ENCODE peak calls at places on chromosomes 3 and 15, in eight cellular contexts. A is endothelial cell of umbilical vein, Z is HCT116, E is HepG2, F is SK-N-SH, C is A549, T is H1, N is K562. I is an unnamed sample.

GRCh38 chr15:71437404-71437803 is 322.1 kb downstream of the THSD4 start:
- DNase-seq in Z (no peak), C (no peak), E (no peak), N (no peak), F (no peak), A (no peak), T (no peak), I (no peak)

GRCh38 chr3:186124618-186125017 is 15.7 kb upstream of the ETV5 start:
- DNase-seq in F (no peak), E (no peak), T (no peak), N (no peak), A (no peak), C (no peak), Z (no peak), I (no peak)

GRCh38 chr3:195356151-195357086 is 85.5 kb upstream of the XXYLT1 start:
- DNase-seq in A (no peak), E (no peak), Z (no peak), N (no peak), F (no peak), T (no peak), C (no peak), I (no peak)

GRCh38 chr3:59446775-59447465 is 397.1 kb upstream of the CFAP20DC start:
- DNase-seq in T (no peak), F (no peak), C (no peak), A (no peak), N (no peak), E (no peak), Z (no peak), I (no peak)

GRCh38 chr3:40672861-40673260 is 148.1 kb downstream of the ZNF621 start:
- DNase-seq in A (no peak), T (no peak), Z (no peak), N (no peak), E (no peak), F (no peak), C (no peak), I (no peak)

GRCh38 chr3:13025090-13025489 is 48.1 kb downstream of the IQSEC1 start:
- DNase-seq in N (no peak), F (no peak), A (no peak), E (peak), T (no peak), Z (peak), C (peak), I (peak)

GRCh38 chr3:23856286-23856685 is 50.5 kb downstream of the UBE2E1 start:
- DNase-seq in A (no peak), T (no peak), N (no peak), E (no peak), Z (no peak), F (no peak), C (no peak), I (no peak)

GRCh38 chr3:184785856-184786255 is 26.1 kb upstream of the VPS8 start:
- DNase-seq in N (no peak), C (no peak), F (peak), Z (no peak), A (no peak), E (no peak), T (no peak), I (peak)

GRCh38 chr3:100865442-100865841 is 127.8 kb downstream of the ABI3BP start:
- DNase-seq in C (no peak), N (no peak), T (no peak), Z (no peak), A (peak), F (no peak), E (no peak), I (no peak)

GRCh38 chr15:76682259-76682658 is 222.9 kb downstream of the SCAPER start:
- DNase-seq in E (no peak), N (no peak), C (no peak), T (no peak), Z (no peak), A (no peak), F (no peak), I (no peak)

GRCh38 chr15:40914486-40914885 is 14.7 kb upstream of the DLL4 start:
- DNase-seq in C (no peak), E (no peak), Z (no peak), F (no peak), A (no peak), N (no peak), T (no peak), I (no peak)

GRCh38 chr15:89121414-89121813 is 33.2 kb downstream of the ABHD2 start:
- DNase-seq in N (no peak), A (no peak), T (no peak), F (no peak), C (no peak), E (peak), Z (no peak), I (no peak)

GRCh38 chr3:141105828-141106628 is 54.9 kb downstream of the SPSB4 start:
- DNase-seq in Z (peak), C (peak), N (peak), T (no peak), A (peak), E (peak), F (peak), I (peak)
- TF ChIP-seq MAX in Z (no peak), C (no peak), N (no peak), T (peak), A (no peak), E (no peak), F (no peak), I (peak)

GRCh38 chr3:157240413-157240812 is 80.5 kb upstream of the CCNL1 start:
- DNase-seq in A (no peak), E (no peak), C (no peak), N (no peak), F (no peak), T (no peak), Z (no peak), I (no peak)
- H3K4me3 ChIP-seq in A (no peak), E (no peak), C (no peak), N (no peak), F (no peak), T (no peak), Z (no peak), I (no peak)

GRCh38 chr3:48155122-48155521 is 33.1 kb downstream of the CDC25A start:
- DNase-seq in C (peak), T (no peak), N (no peak), Z (peak), A (peak), F (no peak), E (no peak), I (no peak)

GRCh38 chr3:48151807-48152427 is 36.3 kb downstream of the CDC25A start:
- DNase-seq in T (no peak), F (no peak), N (no peak), A (no peak), Z (no peak), C (no peak), E (no peak), I (no peak)

GRCh38 chr3:48151058-48151806 is 37.0 kb downstream of the CDC25A start:
- DNase-seq in N (peak), F (peak), C (peak), A (peak), T (peak), Z (peak), E (peak), I (peak)
- TF ChIP-seq CTCF in N (peak), F (peak), C (peak), A (peak), T (peak), Z (peak), E (peak), I (peak)

GRCh38 chr3:44914936-44915335 is 40.5 kb downstream of the TGM4 start:
- DNase-seq in Z (no peak), A (peak), E (no peak), F (peak), T (no peak), N (peak), C (no peak), I (peak)
- TF ChIP-seq MAX in Z (no peak), A (no peak), E (no peak), F (no peak), T (no peak), N (no peak), C (no peak), I (no peak)

GRCh38 chr15:56042523-56042922 is 49.1 kb upstream of the NEDD4 start:
- DNase-seq in T (no peak), E (peak), C (no peak), Z (no peak), N (no peak), A (no peak), F (no peak), I (no peak)
- H3K4me3 ChIP-seq in T (no peak), E (peak), C (no peak), Z (no peak), N (no peak), A (no peak), F (no peak), I (no peak)

GRCh38 chr3:10950476-10951294 is 41.9 kb upstream of the SLC6A1 start:
- DNase-seq in A (peak), T (no peak), E (peak), F (peak), C (peak), N (peak), Z (peak), I (peak)
- TF ChIP-seq CTCF in A (peak), T (peak), E (peak), F (peak), C (peak), N (peak), Z (peak), I (peak)

DNA sequence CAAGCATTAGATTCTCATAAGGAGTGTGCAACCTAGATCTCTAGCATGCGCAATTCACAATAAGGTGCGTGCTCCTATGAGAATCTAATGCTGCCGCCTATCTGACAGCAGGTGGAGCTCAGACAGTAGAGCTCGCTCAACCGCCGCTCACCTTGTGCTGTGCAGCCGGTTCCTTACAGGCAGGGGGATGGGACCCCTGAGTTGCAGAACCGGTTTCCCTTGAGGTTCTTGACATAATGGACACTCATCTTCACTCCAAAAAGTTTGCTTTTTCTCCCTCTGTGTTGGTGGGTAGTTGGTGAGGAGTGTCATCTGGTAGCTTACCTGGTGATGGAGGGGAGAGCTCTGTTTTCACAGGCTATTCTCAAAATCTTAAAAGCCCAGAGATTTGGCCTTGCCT is 324.0 kb upstream of the TBL1XR1 start:
- DNase-seq in E (no peak), A (no peak), C (no peak), F (no peak), T (peak), N (no peak), Z (no peak), I (no peak)
- TF ChIP-seq MAX in E (no peak), A (no peak), C (no peak), F (no peak), T (peak), N (no peak), Z (no peak), I (no peak)